ENCODE peak calls at places on chromosomes 16 and 17, in four cellular contexts. S, X, F and N are unnamed samples.

GRCh38 chr16:56191807-56192643 is 736 bp downstream of the GNAO1 start:
- DNase-seq in F (peak; percentile 48), S (no peak), X (no peak), N (no peak)

GRCh38 chr17:37301288-37301687 is 74.5 kb upstream of the C17orf78 start:
- DNase-seq in X (no peak), S (peak; percentile 36), F (peak; percentile 18), N (peak; percentile 72)

GRCh38 chr17:76573096-76573495 is 12.6 kb downstream of the ST6GALNAC2 start:
- DNase-seq in F (no peak), X (no peak), S (no peak), N (no peak)

GRCh38 chr17:75344664-75345063 is 55.4 kb upstream of the SLC25A19 start:
- DNase-seq in S (no peak), F (peak; percentile 15), X (no peak), N (no peak)

GRCh38 chr17:54876656-54877195 is 23.9 kb upstream of the TOM1L1 start:
- DNase-seq in F (no peak), S (no peak), X (no peak), N (no peak)

GRCh38 chr16:77745972-77746371 is 23.7 kb downstream of the NUDT7 start:
- DNase-seq in S (peak; percentile 55), F (no peak), X (no peak), N (peak; percentile 25)

GRCh38 chr17:5583426-5584382 is 605 bp downstream of the NLRP1 start:
- DNase-seq in S (peak; percentile 53), F (no peak), X (no peak), N (peak; percentile 40)

GRCh38 chr17:46157443-46158107 is 35.7 kb downstream of the KANSL1 start:
- DNase-seq in S (peak; percentile 78), X (no peak), F (no peak), N (peak; percentile 41)

GRCh38 chr17:82246040-82246364 is 17.2 kb downstream of the SLC16A3 start:
- DNase-seq in X (no peak), F (no peak), S (no peak), N (no peak)

GRCh38 chr16:69894675-69895074 is 56.5 kb upstream of the CLEC18A start:
- DNase-seq in F (no peak), X (no peak), S (no peak), N (no peak)

GRCh38 chr17:44024271-44024663 is 9.5 kb upstream of the TMEM101 start:
- DNase-seq in S (no peak), X (no peak), F (no peak), N (no peak)

GRCh38 chr17:66858182-66859083 is 23.5 kb downstream of the CACNG5 start:
- DNase-seq in F (no peak), S (no peak), X (no peak), N (no peak)

GRCh38 chr17:66849851-66850580 is 15.1 kb downstream of the CACNG5 start:
- DNase-seq in X (no peak), F (no peak), S (no peak), N (no peak)

GRCh38 chr17:66850692-66851091 is 15.8 kb downstream of the CACNG5 start:
- DNase-seq in F (no peak), X (no peak), S (no peak), N (peak; percentile 20)

GRCh38 chr17:66860204-66860603 is 25.3 kb downstream of the CACNG5 start:
- DNase-seq in F (no peak), X (no peak), S (no peak), N (no peak)

DNA sequence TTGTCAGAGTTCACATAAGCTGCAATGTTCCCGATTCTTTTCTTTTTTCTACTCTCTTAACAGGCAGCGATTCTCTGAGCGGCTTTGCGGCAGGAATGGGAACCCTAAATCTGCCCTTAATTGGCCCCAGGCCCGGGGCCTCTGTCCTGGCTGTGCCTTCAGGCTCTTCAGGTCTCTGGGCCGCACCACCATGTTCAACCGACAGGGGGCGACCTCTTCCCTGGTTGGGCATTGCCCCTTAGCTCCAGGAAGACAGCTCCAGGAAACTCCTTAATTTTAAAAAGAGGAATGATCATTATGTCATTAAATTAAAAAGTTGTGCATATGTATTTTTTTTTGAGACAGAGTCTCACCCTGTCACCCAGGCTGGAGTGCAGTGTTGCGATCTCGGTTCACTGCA is 20.3 kb downstream of the CACNG5 start:
- DNase-seq in F (peak; percentile 14), S (no peak), X (no peak), N (no peak)
- TF ChIP-seq CTCF in F (peak; percentile 46), S (peak; percentile 24), X (no peak), N (peak; percentile 38)

GRCh38 chr16:3189869-3190268 is 1.9 kb downstream of the OR1F1 start:
- DNase-seq in F (peak; percentile 38), X (no peak), S (no peak), N (no peak)
- H3K4me3 ChIP-seq in F (peak overlapping the region; percentile 75), X (no peak overlapping the region), S (no peak overlapping the region), N (peak overlapping the region; percentile 76)

DNA sequence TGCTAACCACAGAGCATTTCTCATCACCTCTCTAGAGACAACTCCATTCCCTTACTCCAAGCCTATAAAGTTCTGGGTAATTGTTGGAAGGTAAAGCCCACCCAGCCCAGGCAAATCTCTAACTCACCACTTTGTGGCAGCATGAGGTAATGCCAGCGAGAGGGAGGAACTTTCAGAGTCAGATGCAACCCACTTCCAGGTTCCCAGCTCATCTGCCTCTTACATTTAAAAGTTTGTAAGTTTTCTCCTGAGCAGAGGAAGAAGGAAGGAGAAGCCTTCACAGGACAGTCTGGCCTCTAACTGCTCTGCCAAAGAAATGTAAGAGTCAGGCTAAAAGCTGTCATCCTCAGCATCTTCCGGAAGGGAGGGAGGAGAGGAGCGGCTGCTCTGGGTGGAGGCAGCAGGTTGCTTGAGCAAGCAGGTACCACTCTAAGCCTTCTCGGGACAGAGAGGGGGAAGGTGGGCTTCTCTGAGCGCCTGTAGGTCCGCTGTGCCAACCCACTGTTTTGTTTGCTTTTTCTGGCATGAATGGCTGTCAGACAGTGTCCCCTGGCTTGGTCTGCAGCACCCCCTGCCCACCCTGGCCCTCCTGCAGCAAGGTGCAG is 1.0 kb downstream of the ZNF319 start:
- DNase-seq in X (no peak), S (peak; percentile 42), F (peak; percentile 36), N (peak; percentile 51)
- TF ChIP-seq CTCF in X (no peak), S (peak; percentile 27), F (no peak), N (no peak)

GRCh38 chr16:2500937-2501750 is 12.6 kb upstream of the ATP6V0C start:
- DNase-seq in S (peak; percentile 60), F (peak; percentile 91), X (peak; percentile 86), N (peak; percentile 67)
- H3K4me3 ChIP-seq in S (no peak overlapping the region), F (peak overlapping the region; percentile 51), X (no peak overlapping the region), N (no peak overlapping the region)

GRCh38 chr16:87235810-87236515 is 81.2 kb downstream of the C16orf95 start:
- DNase-seq in S (no peak), X (no peak), F (peak; percentile 26), N (no peak)
- TF ChIP-seq CTCF in S (no peak), X (no peak), F (peak; percentile 21), N (no peak)